ENCODE peak calls at places on chromosomes 1 and 21, in six cellular contexts. X is NB4, O is GM12878, T is endothelial cell of umbilical vein, N is K562, Y is HepG2. H is an unnamed sample.

GRCh38 chr1:71081697-71082080 is 854 bp upstream of the ZRANB2 start:
- DNase-seq in X (peak; percentile 11), O (no peak), T (no peak), N (peak; percentile 22), Y (no peak), H (no peak)

GRCh38 chr1:236774926-236775325 is 20.2 kb upstream of the MTR start:
- DNase-seq in X (no peak), O (no peak), T (peak; percentile 61), N (no peak), Y (peak; percentile 24), H (peak; percentile 37)

GRCh38 chr1:36125129-36125991 is at the start of gene COL8A2:
- DNase-seq in X (no peak), O (no peak), T (no peak), N (peak; percentile 91), Y (no peak), H (no peak)

GRCh38 chr1:171441278-171441677 is 44.1 kb upstream of the PRRC2C start:
- DNase-seq in X (no peak), O (no peak), T (peak; percentile 74), N (no peak), Y (no peak), H (no peak)

GRCh38 chr1:29804181-29804899 is 568.0 kb downstream of the PTPRU start:
- DNase-seq in X (no peak), O (no peak), T (no peak), N (no peak), Y (no peak), H (no peak)

GRCh38 chr1:25197982-25198681 is 34.2 kb downstream of the SYF2 start:
- DNase-seq in X (peak; percentile 80), O (no peak), T (no peak), N (no peak), Y (peak; percentile 82), H (no peak)

GRCh38 chr1:96473791-96474452 is 247.7 kb upstream of the PTBP2 start:
- DNase-seq in X (no peak), O (no peak), T (no peak), N (no peak), Y (no peak), H (no peak)

GRCh38 chr1:226677121-226678020 is 61.7 kb downstream of the ITPKB start:
- DNase-seq in X (peak; percentile 70), O (no peak), T (peak; percentile 45), N (no peak), Y (no peak), H (peak; percentile 20)

GRCh38 chr1:11138952-11139351 is 39.3 kb upstream of the EXOSC10 start:
- DNase-seq in X (no peak), O (no peak), T (peak; percentile 51), N (no peak), Y (no peak), H (no peak)

GRCh38 chr1:201147396-201148015 is 6.8 kb downstream of the TMEM9 start:
- DNase-seq in X (no peak), O (no peak), T (no peak), N (no peak), Y (no peak), H (no peak)

GRCh38 chr1:3697810-3698209 is 45.5 kb downstream of the TP73 start:
- DNase-seq in X (no peak), O (no peak), T (no peak), N (no peak), Y (no peak), H (no peak)

GRCh38 chr1:229434005-229434640 is at the start of gene ACTA1:
- DNase-seq in X (no peak), O (no peak), T (no peak), N (no peak), Y (no peak), H (no peak)

GRCh38 chr21:45109831-45110492 is 35.6 kb downstream of the ADARB1 start:
- DNase-seq in X (peak; percentile 91), O (peak; percentile 94), T (peak; percentile 56), N (no peak), Y (no peak), H (no peak)
- TF ChIP-seq MYC in X (no peak), O (no peak), T (no peak), N (peak; percentile 27), Y (no peak), H (no peak)

GRCh38 chr1:161073474-161074121 is 3.9 kb upstream of the ARHGAP30 start:
- DNase-seq in X (no peak), O (no peak), T (no peak), N (no peak), Y (peak; percentile 50), H (no peak)
- TF ChIP-seq MYC in X (peak; percentile 20), O (no peak), T (no peak), N (no peak), Y (peak; percentile 85), H (no peak)

GRCh38 chr1:113871597-113872113 is at the start of gene PTPN22:
- DNase-seq in X (peak; percentile 94), O (peak; percentile 90), T (no peak), N (no peak), Y (no peak), H (no peak)
- TF ChIP-seq MYC in X (peak; percentile 96), O (no peak), T (no peak), N (no peak), Y (no peak), H (no peak)

GRCh38 chr21:45528981-45529784 is 13.1 kb downstream of the SLC19A1 start:
- DNase-seq in X (no peak), O (no peak), T (no peak), N (no peak), Y (peak; percentile 53), H (no peak)
- TF ChIP-seq MYC in X (no peak), O (no peak), T (no peak), N (no peak), Y (peak; percentile 37), H (no peak)

GRCh38 chr1:37394574-37395464 is 79.6 kb upstream of the ZC3H12A start:
- DNase-seq in X (no peak), O (no peak), T (no peak), N (no peak), Y (no peak), H (peak; percentile 28)
- TF ChIP-seq MYC in X (no peak), O (no peak), T (no peak), N (no peak), Y (no peak), H (no peak)

GRCh38 chr1:211522804-211523203 is 30.8 kb upstream of the RD3 start:
- DNase-seq in X (no peak), O (no peak), T (no peak), N (no peak), Y (no peak), H (no peak)

GRCh38 chr1:211527006-211527405 is 35.0 kb upstream of the RD3 start:
- DNase-seq in X (no peak), O (no peak), T (no peak), N (no peak), Y (no peak), H (no peak)

GRCh38 chr1:211525101-211525676 is 33.2 kb upstream of the RD3 start:
- DNase-seq in X (no peak), O (no peak), T (no peak), N (no peak), Y (no peak), H (no peak)

GRCh38 chr1:211526101-211526500 is 34.1 kb upstream of the RD3 start:
- DNase-seq in X (no peak), O (no peak), T (no peak), N (no peak), Y (no peak), H (no peak)

DNA sequence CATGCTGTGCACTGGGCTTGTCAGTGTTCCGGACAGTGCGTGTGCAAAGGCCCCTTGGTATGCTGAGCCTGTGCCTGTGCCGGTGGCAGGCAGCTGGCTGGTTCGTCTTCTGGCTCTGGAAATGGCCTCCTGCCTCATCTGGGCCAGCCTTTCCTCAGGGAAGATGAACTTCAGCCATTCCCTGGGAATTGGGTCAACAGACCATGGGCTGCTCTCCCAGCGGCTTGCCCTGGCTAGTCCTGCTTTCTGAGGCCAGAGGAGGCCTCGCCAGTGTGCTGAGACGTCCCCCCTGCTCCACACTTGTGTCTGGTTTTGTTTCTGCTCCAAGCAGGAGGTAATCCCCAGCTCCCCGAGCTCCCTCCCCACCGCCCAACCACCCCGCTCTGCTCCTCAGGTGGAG is 32.6 kb upstream of the RD3 start:
- DNase-seq in X (no peak), O (no peak), T (no peak), N (no peak), Y (no peak), H (no peak)
- TF ChIP-seq MYC in X (no peak), O (no peak), T (no peak), N (no peak), Y (no peak), H (no peak)

DNA sequence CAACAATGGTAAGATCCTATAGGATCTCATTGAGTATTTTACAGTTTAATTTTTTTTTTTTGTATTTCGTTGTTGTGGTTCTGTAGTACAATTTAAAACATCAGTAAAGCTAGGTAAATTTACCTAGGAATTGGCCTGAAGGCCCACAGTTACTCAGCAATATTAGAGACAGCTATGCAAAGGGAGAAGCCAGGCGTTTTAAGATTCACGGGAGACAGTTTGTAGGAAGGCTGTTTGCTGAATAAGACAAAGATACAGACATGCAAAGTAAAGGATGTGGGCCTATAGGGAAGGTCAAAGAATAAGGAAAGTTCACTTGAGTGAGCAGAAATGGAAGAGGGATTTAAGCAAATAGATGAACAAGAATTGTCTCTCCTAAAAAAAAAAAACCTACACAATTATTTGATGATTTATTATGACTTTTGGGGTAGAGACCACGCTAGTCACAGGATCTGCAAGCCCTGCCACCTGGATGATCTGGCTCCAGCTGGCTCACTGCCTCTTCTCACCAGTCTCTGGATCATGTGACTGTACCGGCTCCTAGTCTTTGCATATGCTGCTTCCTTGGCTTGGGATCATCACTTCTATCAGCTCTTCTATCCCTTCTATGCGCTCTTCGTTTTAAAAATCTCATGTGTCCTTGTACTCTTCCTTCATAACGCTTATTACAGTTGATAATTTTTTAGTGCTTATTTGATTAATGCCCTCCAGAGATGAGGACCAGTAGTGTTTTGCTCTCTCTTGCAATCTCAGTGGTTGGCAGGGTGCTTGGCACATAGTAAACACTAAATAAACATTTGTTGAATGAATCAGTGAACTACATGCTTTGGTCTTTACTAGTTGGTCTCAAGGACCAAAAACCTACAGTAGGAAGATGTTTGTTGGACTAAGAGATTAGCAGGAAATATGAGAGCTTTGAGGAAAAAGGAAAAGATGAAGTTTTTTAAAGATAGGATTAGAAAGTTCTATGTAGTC is 14.1 kb downstream of the DYRK1A start:
- DNase-seq in X (no peak), O (no peak), T (no peak), N (no peak), Y (no peak), H (no peak)
- TF ChIP-seq MYC in X (no peak), O (no peak), T (no peak), N (no peak), Y (no peak), H (no peak)

DNA sequence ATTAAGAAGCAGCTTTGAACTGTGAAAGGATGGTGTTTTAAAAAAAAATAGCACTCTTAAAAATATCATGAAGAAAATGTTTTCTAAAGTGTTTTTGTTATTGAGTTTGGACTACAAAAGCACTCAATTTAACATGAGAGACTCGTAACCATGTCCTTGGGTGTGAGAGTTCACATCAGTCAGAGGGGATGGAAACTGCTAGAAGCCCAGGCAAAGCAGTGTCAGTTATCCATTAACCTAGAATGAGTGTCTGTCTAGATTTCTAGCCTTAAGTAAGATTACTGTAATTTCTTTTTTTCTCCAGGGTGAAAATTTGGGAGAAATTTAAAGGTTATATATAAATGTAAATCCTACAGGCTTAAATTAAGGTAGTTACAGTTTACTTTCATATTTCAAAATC is 31.7 kb downstream of the SLC5A9 start:
- DNase-seq in X (no peak), O (no peak), T (no peak), N (no peak), Y (no peak), H (no peak)
- TF ChIP-seq MYC in X (no peak), O (no peak), T (no peak), N (no peak), Y (no peak), H (no peak)

GRCh38 chr1:238672262-238672661 is 714.1 kb upstream of the CHRM3 start:
- DNase-seq in X (no peak), O (no peak), T (no peak), N (no peak), Y (no peak), H (no peak)
- TF ChIP-seq MYC in X (no peak), O (no peak), T (no peak), N (no peak), Y (no peak), H (no peak)